ENCODE peak calls at places on chromosome 13, in six cellular contexts. I, G, Z, U, W and V are unnamed samples.

GRCh38 chr13:23547000-23547590 is 23.1 kb upstream of the TNFRSF19 start:
- DNase-seq in Z (no peak), W (no peak), U (peak), G (peak), I (peak), V (no peak)

GRCh38 chr13:43567608-43568007 is 219.2 kb downstream of the ENOX1 start:
- DNase-seq in U (no peak), W (no peak), G (peak), I (no peak), Z (no peak), V (no peak)

GRCh38 chr13:112954488-112955270 is 14.3 kb upstream of the MCF2L start:
- DNase-seq in I (peak), Z (no peak), W (no peak), U (no peak), G (no peak), V (peak)

GRCh38 chr13:101554420-101555125 is 102.1 kb downstream of the ITGBL1 start:
- DNase-seq in I (no peak), G (no peak), Z (no peak), U (no peak), W (no peak), V (no peak)

GRCh38 chr13:111347438-111347837 is 27.0 kb downstream of the TEX29 start:
- DNase-seq in G (no peak), I (no peak), U (no peak), Z (no peak), W (no peak), V (no peak)

GRCh38 chr13:97259787-97260641 is 37.9 kb downstream of the MBNL2 start:
- DNase-seq in W (peak), G (peak), Z (no peak), I (no peak), U (peak), V (no peak)

GRCh38 chr13:43830481-43830873 is 43.7 kb upstream of the ENOX1 start:
- DNase-seq in Z (no peak), W (no peak), G (peak), I (no peak), U (no peak), V (no peak)

GRCh38 chr13:31945202-31945978 is 86.2 kb upstream of the FRY start:
- DNase-seq in U (peak), W (peak), Z (peak), I (no peak), G (peak), V (peak)

GRCh38 chr13:31749929-31750328 is 10.6 kb downstream of the RXFP2 start:
- DNase-seq in U (no peak), Z (peak), W (no peak), G (peak), I (no peak), V (no peak)

GRCh38 chr13:31207630-31208549 is 8.1 kb downstream of the B3GLCT start:
- DNase-seq in G (peak), W (no peak), I (peak), U (peak), Z (no peak), V (no peak)

GRCh38 chr13:25598421-25598820 is 226.6 kb downstream of the ATP8A2 start:
- DNase-seq in I (no peak), Z (no peak), U (no peak), W (no peak), G (no peak), V (no peak)

DNA sequence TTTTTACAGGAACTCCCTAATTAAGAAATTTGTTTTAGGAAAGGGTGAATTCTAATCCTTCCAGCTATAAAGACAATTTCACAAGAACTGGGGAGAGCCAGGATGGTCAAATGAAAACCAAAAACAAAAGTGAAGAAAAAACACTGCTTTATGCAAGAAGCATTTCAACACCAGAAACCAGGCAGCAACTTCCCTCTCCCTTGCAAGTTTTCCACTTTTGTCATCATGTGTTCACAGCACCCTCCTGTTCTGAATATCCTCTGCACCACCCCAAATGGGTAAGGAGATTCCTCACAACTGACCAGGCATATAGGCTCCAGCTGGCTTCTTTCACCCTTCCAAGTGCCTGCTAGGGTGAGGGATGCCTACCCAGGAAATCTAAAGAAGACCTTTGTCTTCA is 328.1 kb downstream of the TBC1D4 start:
- DNase-seq in I (no peak), W (no peak), U (no peak), G (no peak), Z (no peak), V (no peak)
- TF ChIP-seq POLR2A in I (no peak), W (no peak), U (no peak), G (no peak), Z (no peak), V (no peak)

GRCh38 chr13:75537401-75538365 is at the start of gene COMMD6:
- DNase-seq in Z (peak), U (peak), I (peak), W (peak), G (peak), V (peak)
- TF ChIP-seq POLR2A in Z (no peak), U (peak), I (peak), W (peak), G (peak), V (no peak)

GRCh38 chr13:28449826-28450773 is 44.8 kb downstream of the FLT1 start:
- DNase-seq in Z (no peak), I (no peak), W (no peak), U (no peak), G (no peak), V (no peak)

GRCh38 chr13:28448959-28449358 is 46.0 kb downstream of the FLT1 start:
- DNase-seq in W (no peak), G (no peak), Z (no peak), I (no peak), U (no peak), V (no peak)

GRCh38 chr13:28452755-28453154 is 42.2 kb downstream of the FLT1 start:
- DNase-seq in I (no peak), U (no peak), W (no peak), G (no peak), Z (no peak), V (no peak)

GRCh38 chr13:28447989-28448388 is 46.9 kb downstream of the FLT1 start:
- DNase-seq in U (no peak), G (no peak), Z (no peak), W (no peak), I (no peak), V (no peak)

DNA sequence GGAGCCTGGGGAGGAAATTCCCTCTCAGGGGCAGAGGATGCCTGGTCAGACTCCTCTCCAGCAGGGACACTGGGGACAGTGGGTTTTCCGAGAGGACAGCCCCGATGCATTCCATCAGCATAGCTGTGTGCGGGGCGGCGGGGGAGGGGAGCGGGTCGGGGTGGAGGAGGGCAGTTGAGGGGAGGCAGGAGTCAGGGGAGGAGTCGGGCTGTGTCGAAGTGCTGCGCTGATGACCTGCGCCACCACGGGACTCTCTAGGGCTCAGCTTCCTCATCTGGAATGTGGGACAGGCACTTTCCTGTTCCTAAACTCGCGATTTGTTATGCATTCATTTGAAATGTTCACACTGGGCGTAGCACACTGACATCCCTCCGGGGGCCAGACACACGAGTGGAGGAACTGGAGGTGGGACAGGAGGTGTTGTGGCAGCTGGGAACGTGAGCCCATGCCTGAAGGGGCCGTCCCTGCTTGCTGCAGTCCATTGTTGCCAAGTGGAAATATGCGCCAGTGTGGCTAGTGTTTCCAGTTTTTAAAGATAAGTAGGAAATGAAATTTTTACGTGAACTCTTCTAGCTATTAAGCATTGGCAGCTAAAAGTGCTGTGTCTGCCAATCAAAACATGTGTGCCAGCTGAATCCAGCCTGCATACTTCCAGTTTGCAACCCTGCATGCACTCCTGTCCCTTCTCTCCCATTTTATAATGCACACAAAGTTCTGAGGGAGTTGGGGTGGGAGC is 43.3 kb downstream of the FLT1 start:
- DNase-seq in Z (no peak), G (no peak), I (no peak), W (no peak), U (no peak), V (no peak)
- TF ChIP-seq POLR2A in Z (no peak), G (no peak), I (no peak), W (no peak), U (no peak), V (no peak)

GRCh38 chr13:78867655-78868054 is 208.7 kb upstream of the OBI1 start:
- DNase-seq in U (no peak), W (no peak), Z (no peak), I (no peak), G (no peak), V (no peak)
- TF ChIP-seq POLR2A in U (no peak), W (no peak), Z (no peak), I (no peak), G (no peak), V (no peak)